ENCODE peak calls at places on chromosomes 13 and 19, in seven cellular contexts. M, G, K, W, Y, F and I are unnamed samples. For H3K4me1, the result is how much of the 10 kb centered on the place peaks cover.

GRCh38 chr13:93183302-93183701 is 43.3 kb upstream of the GPC6 start:
- DNase-seq in F (no peak), M (no peak), K (no peak), Y (no peak), G (no peak), W (no peak), I (no peak)

GRCh38 chr19:12783849-12784393 is 7.4 kb upstream of the JUNB start:
- DNase-seq in G (peak), W (peak), K (no peak), Y (peak), M (peak), F (no peak), I (no peak)

GRCh38 chr19:18895828-18896341 is at the start of gene CERS1:
- DNase-seq in W (no peak), M (no peak), Y (no peak), F (no peak), G (no peak), K (no peak), I (no peak)

GRCh38 chr13:20370815-20371421 is 138.8 kb upstream of the GJB6 start:
- DNase-seq in G (no peak), W (no peak), M (no peak), F (no peak), K (no peak), Y (no peak), I (no peak)

GRCh38 chr13:109755551-109755950 is 30.8 kb downstream of the IRS2 start:
- DNase-seq in K (no peak), G (no peak), F (no peak), W (no peak), Y (no peak), M (no peak), I (no peak)

GRCh38 chr19:4598712-4599111 is 39.2 kb upstream of the SEMA6B start:
- DNase-seq in K (no peak), G (no peak), W (no peak), F (no peak), M (no peak), Y (no peak), I (no peak)

GRCh38 chr13:49214917-49215376 is 5.2 kb upstream of the MLNR start:
- DNase-seq in M (no peak), G (peak), Y (peak), K (no peak), F (no peak), W (peak), I (no peak)

GRCh38 chr19:44576843-44577565 is 36.4 kb upstream of the IGSF23 start:
- DNase-seq in W (no peak), M (no peak), F (no peak), K (no peak), Y (no peak), G (peak), I (no peak)

GRCh38 chr13:48403151-48403631 is 9.7 kb downstream of the LPAR6 start:
- DNase-seq in W (no peak), F (no peak), M (no peak), Y (no peak), G (no peak), K (no peak), I (no peak)

GRCh38 chr19:38386300-38386967 is 1.4 kb downstream of the GGN start:
- DNase-seq in G (no peak), W (peak), Y (peak), M (no peak), F (no peak), K (no peak), I (no peak)

GRCh38 chr19:38741670-38742069 is 2.6 kb downstream of the CAPN12 start:
- DNase-seq in M (no peak), K (no peak), W (no peak), Y (no peak), G (no peak), F (no peak), I (no peak)

GRCh38 chr13:107834268-107834667 is 381.1 kb downstream of the LIG4 start:
- DNase-seq in F (no peak), G (no peak), K (no peak), W (no peak), Y (no peak), M (no peak), I (no peak)

GRCh38 chr19:27776020-27776419 is 1436.9 kb downstream of the UQCRFS1 start:
- DNase-seq in Y (no peak), M (no peak), F (no peak), G (no peak), W (no peak), K (no peak), I (no peak)

GRCh38 chr19:15196683-15197005 is 4.2 kb downstream of the NOTCH3 start:
- DNase-seq in M (no peak), G (no peak), Y (no peak), K (no peak), F (no peak), W (no peak), I (no peak)

GRCh38 chr19:54364775-54365257 is at the start of gene LAIR1:
- DNase-seq in K (no peak), G (peak), M (peak), W (peak), F (no peak), Y (peak), I (no peak)

GRCh38 chr13:99356216-99357089 is 49.3 kb upstream of the GPR183 start:
- DNase-seq in G (peak), M (no peak), K (no peak), Y (no peak), W (no peak), F (no peak), I (no peak)

GRCh38 chr13:48448963-48449614 is 36.2 kb upstream of the LPAR6 start:
- DNase-seq in K (no peak), Y (no peak), G (no peak), M (no peak), W (no peak), F (no peak), I (no peak)

GRCh38 chr19:45922281-45922680 is 7.7 kb upstream of the NANOS2 start:
- DNase-seq in K (no peak), M (no peak), F (no peak), G (no peak), Y (no peak), W (no peak), I (no peak)

GRCh38 chr13:83057119-83057518 is 825.2 kb downstream of the SLITRK1 start:
- DNase-seq in M (no peak), K (no peak), Y (no peak), G (no peak), W (no peak), F (no peak), I (no peak)

GRCh38 chr19:28971011-28971410 is 241.9 kb downstream of the UQCRFS1 start:
- DNase-seq in G (no peak), W (no peak), F (no peak), M (no peak), Y (no peak), K (no peak), I (no peak)

GRCh38 chr13:113073942-113074341 is 31.6 kb upstream of the F7 start:
- DNase-seq in G (no peak), F (no peak), M (no peak), Y (no peak), W (peak), K (no peak), I (no peak)

GRCh38 chr19:15550847-15551182 is 42.5 kb downstream of the CYP4F22 start:
- DNase-seq in F (no peak), Y (no peak), M (no peak), G (no peak), W (no peak), K (no peak), I (no peak)

GRCh38 chr13:110520431-110521295 is 40.9 kb downstream of the RAB20 start:
- DNase-seq in Y (peak), M (peak), K (peak), F (no peak), W (peak), G (peak), I (peak)

GRCh38 chr19:37957176-37957575 is 50.2 kb downstream of the SIPA1L3 start:
- DNase-seq in F (no peak), M (no peak), K (no peak), G (no peak), Y (no peak), W (no peak), I (no peak)

GRCh38 chr19:12969292-12969988 is at the start of gene DAND5:
- DNase-seq in K (peak), G (no peak), F (no peak), M (no peak), Y (no peak), W (peak), I (no peak)

DNA sequence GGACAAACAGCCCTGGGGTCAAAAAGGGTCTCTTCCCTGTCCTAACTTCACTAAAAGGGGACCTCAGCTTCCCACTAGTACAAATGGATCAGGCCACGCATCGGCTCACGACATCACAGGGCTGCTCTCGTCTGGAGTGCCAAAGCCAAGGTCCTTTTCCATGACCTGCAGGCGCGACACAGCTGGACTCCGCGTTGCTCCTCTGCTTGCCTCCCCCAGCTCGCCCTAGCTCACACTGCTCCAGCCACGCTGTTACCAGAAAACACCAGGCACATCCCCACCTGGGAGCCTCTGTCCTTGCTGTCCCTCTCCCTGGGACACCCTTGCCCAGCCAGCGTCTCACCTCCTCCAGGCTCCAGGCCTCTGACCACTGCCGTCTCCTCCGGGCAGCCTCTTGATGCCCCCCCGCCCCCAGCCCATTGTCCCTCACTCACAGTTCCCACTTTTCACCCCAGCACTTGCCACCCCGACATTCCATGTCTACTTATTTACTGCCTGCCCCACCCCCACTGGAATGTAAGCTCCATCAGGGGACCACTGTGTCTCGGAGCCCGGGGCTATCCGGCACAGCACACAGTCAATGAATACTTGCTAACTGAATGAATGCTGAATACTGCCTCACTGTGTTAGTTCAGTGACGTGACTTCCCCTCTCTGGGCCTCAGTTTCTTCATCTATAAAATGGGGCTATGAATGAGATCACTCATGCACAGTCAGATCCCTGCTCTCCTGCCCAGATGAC is 20.7 kb downstream of the AKT2 start:
- DNase-seq in W (peak), G (no peak), Y (peak), K (no peak), F (no peak), M (no peak), I (no peak)
- TF ChIP-seq POLR2A in W (no peak), G (no peak), Y (no peak), K (no peak), F (no peak), M (no peak), I (no peak)

GRCh38 chr19:1275260-1275975 is at the start of gene FAM174C:
- DNase-seq in M (peak), Y (peak), W (peak), F (peak), K (peak), G (peak), I (no peak)
- H3K4me1 ChIP-seq in M (under half), Y (half or more), W (half or more), F (half or more), K (under half), G (half or more), I (half or more)

GRCh38 chr19:47228937-47229673 is 1.9 kb downstream of the BBC3 start:
- DNase-seq in K (peak), F (no peak), G (no peak), Y (peak), M (peak), W (no peak), I (no peak)
- TF ChIP-seq POLR2A in K (no peak), F (no peak), G (no peak), Y (peak), M (no peak), W (no peak), I (no peak)

GRCh38 chr13:73973156-73973555 is 161.0 kb downstream of the KLF12 start:
- DNase-seq in F (no peak), W (no peak), G (no peak), K (no peak), Y (no peak), M (no peak), I (no peak)
- H3K4me1 ChIP-seq in F (under half), W (under half), G (under half), K (under half), Y (under half), M (under half), I (under half)

GRCh38 chr19:57664269-57665127 is 4.2 kb upstream of the ZSCAN4 start:
- DNase-seq in W (peak), G (peak), K (peak), M (peak), Y (peak), F (no peak), I (no peak)
- TF ChIP-seq POLR2A in W (no peak), G (no peak), K (no peak), M (no peak), Y (no peak), F (no peak), I (no peak)

GRCh38 chr19:6480843-6481415 is 658 bp downstream of the DENND1C start:
- DNase-seq in G (no peak), Y (no peak), M (no peak), F (no peak), W (no peak), K (no peak), I (no peak)

GRCh38 chr19:6479836-6480398 is 1.7 kb downstream of the DENND1C start:
- DNase-seq in M (no peak), W (no peak), Y (no peak), G (no peak), F (no peak), K (no peak), I (no peak)

GRCh38 chr19:6482343-6482686 is 728 bp upstream of the DENND1C start:
- DNase-seq in M (no peak), K (no peak), Y (no peak), W (no peak), G (no peak), F (no peak), I (no peak)

GRCh38 chr19:6483235-6483634 is 1.6 kb upstream of the DENND1C start:
- DNase-seq in W (no peak), Y (no peak), G (no peak), K (no peak), M (no peak), F (no peak), I (no peak)

GRCh38 chr19:6481541-6482342 is at the start of gene DENND1C:
- DNase-seq in Y (no peak), M (no peak), F (peak), G (peak), W (peak), K (no peak), I (no peak)
- H3K4me1 ChIP-seq in Y (under half), M (under half), F (under half), G (under half), W (under half), K (under half), I (under half)

GRCh38 chr13:41006951-41007350 is 12.2 kb downstream of the ELF1 start:
- DNase-seq in K (no peak), F (no peak), W (no peak), Y (no peak), G (no peak), M (no peak), I (no peak)

GRCh38 chr13:41005709-41006108 is 13.4 kb downstream of the ELF1 start:
- DNase-seq in F (no peak), Y (no peak), M (no peak), K (no peak), W (no peak), G (no peak), I (no peak)

GRCh38 chr13:41008349-41008980 is 10.7 kb downstream of the ELF1 start:
- DNase-seq in Y (no peak), M (no peak), K (no peak), F (no peak), G (no peak), W (no peak), I (no peak)

GRCh38 chr13:41006296-41006695 is 12.8 kb downstream of the ELF1 start:
- DNase-seq in F (no peak), Y (no peak), M (no peak), G (no peak), W (no peak), K (no peak), I (no peak)

GRCh38 chr13:41007359-41008118 is 11.6 kb downstream of the ELF1 start:
- DNase-seq in F (no peak), Y (no peak), K (no peak), W (no peak), M (no peak), G (no peak), I (no peak)
- TF ChIP-seq POLR2A in F (no peak), Y (no peak), K (no peak), W (no peak), M (no peak), G (no peak), I (no peak)